ENCODE peak calls at places on chromosomes 7 and 10, in seven cellular contexts. U is bronchial epithelial cell, B is foreskin fibroblast, Q is astrocyte of the spinal cord, H is HFF-Myc, K is PC-3, D is H1. X is an unnamed sample.

GRCh38 chr7:47253650-47254080 is 328.2 kb downstream of the TNS3 start:
- DNase-seq in Q (peak; percentile 70), U (peak; percentile 50), B (peak; percentile 70), H (no peak), K (peak; percentile 41), D (peak; percentile 51), X (peak; percentile 58)

GRCh38 chr10:8314486-8314885 is 260.0 kb downstream of the GATA3 start:
- DNase-seq in Q (no peak), K (no peak), D (no peak), H (no peak), B (no peak), U (no peak), X (no peak)

GRCh38 chr10:111944331-111944730 is 239.2 kb downstream of the GPAM start:
- DNase-seq in B (no peak), K (no peak), Q (no peak), D (no peak), H (no peak), U (no peak), X (no peak)

GRCh38 chr10:91061187-91061586 is 140.3 kb upstream of the ANKRD1 start:
- DNase-seq in H (no peak), Q (no peak), D (no peak), K (no peak), U (no peak), B (no peak), X (no peak)

GRCh38 chr10:17290226-17290625 is 62.2 kb downstream of the VIM start:
- DNase-seq in K (peak; percentile 63), D (no peak), H (no peak), U (peak; percentile 53), Q (peak; percentile 9), B (no peak), X (peak; percentile 29)

GRCh38 chr10:29322918-29323317 is 34.0 kb downstream of the LYZL1 start:
- DNase-seq in D (no peak), Q (no peak), K (no peak), H (no peak), U (no peak), B (no peak), X (no peak)

GRCh38 chr10:29243750-29244149 is 45.1 kb upstream of the LYZL1 start:
- DNase-seq in U (peak; percentile 13), H (no peak), Q (no peak), B (no peak), K (peak; percentile 16), D (peak; percentile 57), X (no peak)

GRCh38 chr7:149773446-149774236 is at the start of gene ZNF467:
- DNase-seq in H (no peak), K (peak; percentile 28), D (no peak), B (no peak), U (no peak), Q (no peak), X (peak; percentile 80)

GRCh38 chr10:116848032-116848911 is 1.0 kb upstream of the ENO4 start:
- DNase-seq in H (no peak), Q (peak; percentile 39), K (no peak), B (no peak), U (peak; percentile 33), D (no peak), X (no peak)

GRCh38 chr7:116683786-116684185 is 11.8 kb downstream of the MET start:
- DNase-seq in D (no peak), K (no peak), B (no peak), H (no peak), Q (no peak), U (no peak), X (no peak)

GRCh38 chr7:151520419-151521229 is 929 bp upstream of the RHEB start:
- DNase-seq in D (peak; percentile 56), Q (peak; percentile 16), B (no peak), H (no peak), U (no peak), K (peak; percentile 17), X (no peak)

GRCh38 chr7:129948877-129949291 is 3.9 kb downstream of the UBE2H start:
- DNase-seq in H (peak; percentile 94), Q (peak; percentile 92), B (peak; percentile 96), D (peak; percentile 79), U (peak; percentile 90), K (peak; percentile 92), X (peak; percentile 93)

GRCh38 chr7:101615446-101615845 is 13.7 kb downstream of the MYL10 start:
- DNase-seq in U (no peak), B (no peak), H (no peak), K (no peak), Q (no peak), D (no peak), X (no peak)

GRCh38 chr10:131107970-131108369 is 203.6 kb downstream of the TCERG1L start:
- DNase-seq in U (no peak), H (no peak), K (no peak), D (no peak), Q (no peak), B (no peak), X (no peak)

GRCh38 chr10:11336703-11337102 is 274.7 kb downstream of the USP6NL start:
- DNase-seq in H (no peak), K (no peak), B (peak; percentile 23), D (peak; percentile 44), U (no peak), Q (no peak), X (peak; percentile 4)

GRCh38 chr7:86653919-86654659 is 10.4 kb downstream of the GRM3 start:
- DNase-seq in Q (no peak), H (no peak), K (no peak), D (no peak), B (no peak), U (no peak), X (peak; percentile 10)
- H3K4me3 ChIP-seq in Q (no peak overlapping the region), H (no peak overlapping the region), K (no peak overlapping the region), D (no peak overlapping the region), B (no peak overlapping the region), U (no peak overlapping the region), X (no peak overlapping the region)

DNA sequence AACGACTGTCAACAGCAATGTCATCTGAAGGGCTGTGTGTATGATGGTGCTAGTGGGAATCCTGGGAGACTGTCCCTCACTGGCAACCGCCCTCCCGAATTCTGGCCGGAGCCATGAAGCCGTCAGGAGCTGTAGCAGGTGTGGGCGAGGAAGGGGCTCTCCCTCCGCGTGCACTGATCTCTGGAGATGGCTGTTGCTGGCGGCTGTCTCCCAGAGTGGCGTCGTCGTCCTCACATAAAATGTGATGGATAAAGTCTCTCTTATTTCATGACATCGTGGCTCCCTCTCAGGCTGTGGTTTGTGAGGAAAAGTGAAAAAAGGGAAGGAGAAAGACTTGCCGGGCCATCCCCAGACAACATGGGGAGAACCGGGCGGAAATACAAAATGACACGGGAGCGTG is 216.5 kb downstream of the DNAJB6 start:
- DNase-seq in Q (no peak), B (no peak), D (no peak), K (no peak), U (no peak), H (no peak), X (no peak)
- H3K4me3 ChIP-seq in Q (no peak overlapping the region), B (no peak overlapping the region), D (no peak overlapping the region), K (no peak overlapping the region), U (no peak overlapping the region), H (no peak overlapping the region), X (no peak overlapping the region)

DNA sequence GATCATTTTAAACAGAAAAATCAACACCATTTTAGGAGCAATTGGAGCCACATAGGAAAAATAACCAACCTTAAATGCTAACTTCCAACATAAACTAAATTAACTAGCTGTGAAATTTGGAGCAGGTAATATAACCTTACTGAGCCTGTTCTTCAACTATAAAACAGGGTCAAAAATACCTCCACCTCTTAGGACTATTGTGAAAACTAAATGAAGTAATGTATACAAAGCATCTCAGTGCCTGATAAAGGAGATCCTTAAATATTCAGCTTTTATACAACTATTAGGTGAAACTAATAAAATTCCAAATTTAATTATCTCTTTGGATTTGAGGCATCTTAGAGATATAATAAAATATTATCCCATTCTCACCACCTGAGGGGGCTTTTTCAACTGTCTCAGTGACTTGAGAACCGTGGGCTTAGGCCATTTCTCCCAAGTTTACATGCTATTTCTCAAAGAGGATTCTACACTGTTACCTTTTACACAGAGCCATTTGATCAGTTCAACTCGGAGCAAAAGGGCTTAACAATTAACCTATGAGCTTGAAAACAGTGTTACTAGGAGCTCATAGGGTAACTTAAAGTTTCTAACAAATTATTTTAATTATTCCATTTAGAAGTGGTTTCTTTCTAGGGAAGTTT is 165.0 kb upstream of the ASAH2 start:
- DNase-seq in K (no peak), U (no peak), H (no peak), Q (no peak), B (no peak), D (no peak), X (peak; percentile 47)
- H3K4me3 ChIP-seq in K (no peak overlapping the region), U (no peak overlapping the region), H (no peak overlapping the region), Q (no peak overlapping the region), B (peak overlapping the region; percentile 86), D (no peak overlapping the region), X (no peak overlapping the region)

DNA sequence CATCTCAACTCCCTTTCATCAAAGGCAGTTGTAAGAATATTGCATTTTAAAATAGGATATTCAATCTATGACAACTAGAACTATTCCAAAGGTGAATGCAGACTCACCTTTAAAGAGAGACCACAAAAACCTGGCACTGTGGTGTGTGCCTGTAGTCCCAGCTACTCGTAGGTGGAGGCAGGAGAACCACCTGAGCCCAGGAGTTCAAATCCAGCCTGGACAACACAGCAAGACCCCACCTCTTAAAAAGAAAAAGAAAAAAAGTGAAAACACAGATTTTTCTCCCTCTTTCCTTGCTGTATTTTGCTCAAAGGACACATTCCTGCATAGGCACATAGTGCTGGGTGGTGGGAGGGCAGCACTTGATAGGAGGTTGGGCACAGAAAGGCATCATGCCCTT is 739 bp upstream of the ALDH18A1 start:
- DNase-seq in U (no peak), H (no peak), B (no peak), K (no peak), D (no peak), Q (no peak), X (no peak)
- H3K4me3 ChIP-seq in U (peak overlapping the region; percentile 84), H (peak overlapping the region; percentile 86), B (peak overlapping the region; percentile 92), K (peak overlapping the region; percentile 98), D (no peak overlapping the region), Q (no peak overlapping the region), X (peak overlapping the region; percentile 77)